ENCODE peak calls at places on chromosomes 7 and 10, in five cellular contexts. C, V, K, X and Z are unnamed samples.

GRCh38 chr10:93907049-93907448 is 13.3 kb downstream of the SLC35G1 start:
- DNase-seq in X (no peak), C (no peak), V (no peak), K (no peak), Z (no peak)

GRCh38 chr7:91357379-91357778 is 93.1 kb downstream of the FZD1 start:
- DNase-seq in K (no peak), C (no peak), V (no peak), X (no peak), Z (no peak)

GRCh38 chr10:102004376-102004775 is 51.6 kb downstream of the ARMH3 start:
- DNase-seq in C (no peak), K (no peak), X (no peak), V (no peak), Z (no peak)

GRCh38 chr10:65291276-65291675 is 1634.6 kb upstream of the LRRTM3 start:
- DNase-seq in V (no peak), X (no peak), K (no peak), C (no peak), Z (peak; percentile 29)

GRCh38 chr10:42783181-42783549 is 570 bp downstream of the BMS1 start:
- DNase-seq in V (no peak), K (no peak), X (peak; percentile 63), C (peak; percentile 71), Z (no peak)

GRCh38 chr10:110305767-110306451 is 1.2 kb upstream of the SMNDC1 start:
- DNase-seq in K (peak; percentile 84), V (no peak), X (peak; percentile 64), C (peak; percentile 92), Z (no peak)

GRCh38 chr7:157977306-157977705 is 610.3 kb downstream of the PTPRN2 start:
- DNase-seq in C (no peak), V (no peak), K (no peak), X (no peak), Z (no peak)

GRCh38 chr7:47627580-47628283 is 45.8 kb upstream of the TNS3 start:
- DNase-seq in V (no peak), C (no peak), K (no peak), X (no peak), Z (no peak)

GRCh38 chr7:117830422-117830954 is 42.8 kb downstream of the CTTNBP2 start:
- DNase-seq in C (no peak), V (no peak), K (no peak), X (peak; percentile 38), Z (no peak)

GRCh38 chr7:148045521-148045920 is 545.0 kb upstream of the C7orf33 start:
- DNase-seq in X (peak; percentile 89), K (no peak), V (no peak), C (no peak), Z (no peak)

GRCh38 chr7:80165177-80165576 is 30.5 kb downstream of the GNAI1 start:
- DNase-seq in C (no peak), K (no peak), V (no peak), X (no peak), Z (no peak)

GRCh38 chr7:44471850-44472249 is 18.6 kb downstream of the NUDCD3 start:
- DNase-seq in K (no peak), V (no peak), C (no peak), X (peak; percentile 8), Z (peak; percentile 44)

GRCh38 chr10:60389413-60390009 is at the start of gene ANK3:
- DNase-seq in X (no peak), C (no peak), V (no peak), K (no peak), Z (no peak)

GRCh38 chr7:16411391-16411790 is 9.9 kb downstream of the CRPPA start:
- DNase-seq in K (no peak), V (no peak), C (no peak), X (no peak), Z (no peak)

GRCh38 chr7:134444961-134445315 is 14.0 kb downstream of the AKR1B1 start:
- DNase-seq in K (no peak), V (no peak), C (no peak), X (no peak), Z (no peak)

GRCh38 chr10:67670401-67670800 is 25.6 kb downstream of the CTNNA3 start:
- DNase-seq in C (peak; percentile 10), V (no peak), K (no peak), X (no peak), Z (no peak)

GRCh38 chr7:98228801-98229200 is 17.6 kb downstream of the BHLHA15 start:
- DNase-seq in K (no peak), X (no peak), C (no peak), V (no peak), Z (no peak)

GRCh38 chr10:17229016-17229716 is 1.1 kb downstream of the VIM start:
- DNase-seq in V (no peak), C (peak; percentile 95), X (no peak), K (no peak), Z (no peak)

GRCh38 chr7:18347170-18347569 is 148.4 kb upstream of the HDAC9 start:
- DNase-seq in V (no peak), X (no peak), C (no peak), K (no peak), Z (no peak)